ENCODE peak calls at places on chromosomes 13 and 19, in five cellular contexts. S is mesendoderm, C is psoas muscle, M is stomach, V is Peyer's patch. X is an unnamed sample.
A peak's percentile ranks its signal among the peaks of the same experiment; 100 is the strongest.

GRCh38 chr19:45767881-45768643 is 990 bp downstream of the SIX5 start:
- DNase-seq in S (peak; percentile 80), C (peak; percentile 88), M (peak; percentile 70), V (peak; percentile 72), X (no peak)

GRCh38 chr13:40963927-40964326 is 55.2 kb downstream of the ELF1 start:
- DNase-seq in S (peak; percentile 13), C (no peak), M (no peak), V (no peak), X (no peak)

GRCh38 chr13:98123176-98123575 is 19.7 kb upstream of the FARP1 start:
- DNase-seq in S (no peak), C (no peak), M (no peak), V (no peak), X (no peak)

GRCh38 chr19:708154-709141 is at the start of gene PALM:
- DNase-seq in S (peak; percentile 34), C (no peak), M (peak; percentile 29), V (no peak), X (no peak)

GRCh38 chr13:109700176-109700575 is 86.2 kb downstream of the IRS2 start:
- DNase-seq in S (peak; percentile 58), C (peak; percentile 78), M (peak; percentile 75), V (peak; percentile 87), X (peak; percentile 82)

GRCh38 chr19:49862411-49863253 is 4.7 kb downstream of the PNKP start:
- DNase-seq in S (peak; percentile 90), C (peak; percentile 61), M (no peak), V (no peak), X (no peak)

GRCh38 chr13:39052944-39053343 is 14.7 kb downstream of the NHLRC3 start:
- DNase-seq in S (no peak), C (no peak), M (no peak), V (no peak), X (no peak)

GRCh38 chr13:25821761-25822160 is 230.1 kb downstream of the SHISA2 start:
- DNase-seq in S (no peak), C (no peak), M (no peak), V (no peak), X (no peak)

GRCh38 chr19:1112254-1113208 is 8.7 kb downstream of the GPX4 start:
- DNase-seq in S (peak; percentile 54), C (peak; percentile 81), M (peak; percentile 91), V (peak; percentile 86), X (no peak)

GRCh38 chr19:15466851-15467733 is 2.7 kb upstream of the RASAL3 start:
- DNase-seq in S (no peak), C (no peak), M (no peak), V (peak; percentile 67), X (no peak)

GRCh38 chr19:27672309-27673047 is 1540.5 kb downstream of the UQCRFS1 start:
- DNase-seq in S (no peak), C (peak; percentile 51), M (peak; percentile 15), V (no peak), X (no peak)

GRCh38 chr13:94481966-94482365 is 2.5 kb upstream of the DCT start:
- DNase-seq in S (no peak), C (peak; percentile 59), M (no peak), V (no peak), X (peak; percentile 79)

GRCh38 chr19:45768644-45769053 is 403 bp downstream of the SIX5 start:
- DNase-seq in S (peak; percentile 60), C (peak; percentile 78), M (peak; percentile 54), V (no peak), X (no peak)

GRCh38 chr19:50046649-50047503 is 21.1 kb downstream of the ZNF473 start:
- DNase-seq in S (peak; percentile 57), C (peak; percentile 65), M (peak; percentile 29), V (peak; percentile 69), X (no peak)

GRCh38 chr13:101204270-101205011 is 211.9 kb downstream of the NALCN start:
- DNase-seq in S (no peak), C (no peak), M (no peak), V (no peak), X (no peak)

DNA sequence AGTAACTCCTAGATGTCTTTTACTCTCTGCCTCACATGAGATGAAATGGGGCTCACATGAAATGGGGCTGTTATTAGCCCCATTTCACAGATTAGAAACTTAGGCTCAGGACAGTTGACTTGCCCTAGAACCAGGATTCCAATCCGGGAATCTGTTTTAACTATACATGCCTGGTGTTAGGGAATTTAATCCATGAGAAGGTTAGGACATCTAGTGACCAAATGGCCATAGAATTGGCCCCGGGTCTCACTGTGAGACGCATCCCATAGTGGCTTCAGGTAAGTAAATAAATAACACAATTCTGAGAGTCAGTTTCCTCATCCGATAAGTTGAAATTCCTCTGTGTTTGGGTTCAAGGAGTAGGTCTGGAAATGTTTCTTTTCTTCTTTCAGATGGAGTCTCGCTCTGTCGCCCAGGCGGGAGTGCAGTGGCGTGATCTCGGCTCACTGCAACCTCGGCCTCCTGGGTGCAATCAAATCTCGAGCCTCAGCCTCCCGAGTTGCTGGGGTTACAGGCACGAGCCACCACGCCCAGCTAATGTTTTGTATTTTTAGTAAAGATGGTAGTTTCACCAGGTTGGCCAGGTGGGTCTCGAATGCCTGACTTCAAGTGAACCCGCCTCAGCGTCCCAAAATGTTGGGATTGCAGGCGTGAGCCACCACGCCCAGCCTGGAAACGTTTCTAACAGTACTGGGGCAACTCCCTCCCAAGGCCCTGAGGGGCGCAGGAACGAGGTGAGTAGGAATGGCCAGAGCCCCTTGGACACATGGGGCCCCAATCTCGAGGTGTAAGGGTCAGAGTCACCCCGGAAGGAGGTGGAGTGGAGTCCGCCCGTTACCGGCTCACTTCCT is 1.2 kb upstream of the ZNF574 start:
- DNase-seq in S (no peak), C (no peak), M (no peak), V (peak; percentile 58), X (no peak)
- H3K4me3 ChIP-seq in S (peak overlapping the region; percentile 79), C (peak overlapping the region; percentile 92), M (peak overlapping the region; percentile 89), V (peak overlapping the region; percentile 99), X (peak overlapping the region; percentile 68)

DNA sequence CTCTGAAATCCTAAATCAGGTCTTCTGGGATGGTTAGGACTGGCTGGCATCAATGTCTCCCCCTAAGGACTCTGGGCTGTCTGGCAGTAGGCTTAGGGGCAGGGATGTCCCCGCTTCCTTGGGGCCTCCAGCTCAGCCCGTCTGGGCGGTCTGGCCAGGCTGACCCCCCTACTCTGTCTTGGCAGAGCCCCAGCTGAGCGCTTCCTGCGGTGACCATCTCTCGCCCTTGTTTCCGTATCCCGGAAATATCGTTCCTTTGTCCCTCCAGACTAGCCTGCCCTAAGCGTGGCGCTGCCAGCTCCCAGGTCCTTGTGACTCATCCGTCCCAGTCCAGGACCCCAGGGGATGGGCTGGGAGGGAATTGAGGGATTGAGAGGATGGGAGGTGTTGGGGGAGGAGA is 11.3 kb downstream of the GTPBP3 start:
- DNase-seq in S (peak; percentile 91), C (peak; percentile 85), M (no peak), V (no peak), X (no peak)
- H3K4me3 ChIP-seq in S (no peak overlapping the region), C (no peak overlapping the region), M (no peak overlapping the region), V (no peak overlapping the region), X (no peak overlapping the region)

DNA sequence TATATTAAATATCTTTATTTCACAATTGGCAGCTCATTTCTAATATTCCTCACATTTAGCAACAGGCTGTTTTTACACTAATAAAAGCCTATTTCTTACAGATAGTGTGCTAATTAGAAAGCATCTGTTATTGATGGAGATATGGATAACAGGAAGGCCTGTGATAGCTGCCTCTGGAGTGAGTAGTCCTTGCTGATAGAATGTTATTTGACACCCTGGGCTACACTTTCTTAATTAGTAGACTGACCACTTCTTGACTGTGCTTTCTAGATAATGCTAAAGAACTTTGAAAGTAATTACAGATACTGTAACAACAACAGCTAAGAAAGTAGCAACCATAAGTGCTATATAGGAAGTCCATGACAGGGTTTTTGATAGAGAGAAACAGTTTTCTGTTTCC is 554.3 kb downstream of the DIAPH3 start:
- DNase-seq in S (peak; percentile 73), C (no peak), M (no peak), V (no peak), X (no peak)
- H3K4me3 ChIP-seq in S (no peak overlapping the region), C (no peak overlapping the region), M (no peak overlapping the region), V (no peak overlapping the region), X (no peak overlapping the region)

DNA sequence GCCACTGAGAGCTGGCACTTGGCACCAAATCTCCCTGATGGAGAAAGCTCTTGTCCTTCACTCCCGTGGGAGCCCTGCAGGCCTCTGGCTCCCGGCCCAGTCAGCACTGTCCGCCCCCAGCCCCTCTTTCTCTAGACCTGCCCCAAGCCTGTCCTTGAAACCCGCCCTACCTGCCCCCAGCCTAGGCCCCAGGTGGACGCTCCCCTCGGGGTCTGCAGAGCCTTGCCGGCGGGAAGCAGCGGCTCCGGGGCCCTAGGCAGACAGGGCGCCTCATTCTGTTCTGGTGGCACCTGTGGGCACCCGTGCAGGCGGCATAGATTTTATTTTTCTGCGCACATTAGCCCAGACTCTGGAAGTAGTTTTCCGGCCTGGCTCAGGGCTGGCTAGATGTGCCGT is 17.6 kb downstream of the IL17D start:
- DNase-seq in S (no peak), C (no peak), M (no peak), V (no peak), X (no peak)
- H3K4me3 ChIP-seq in S (no peak overlapping the region), C (peak overlapping the region; percentile 67), M (peak overlapping the region; percentile 46), V (no peak overlapping the region), X (no peak overlapping the region)

GRCh38 chr13:114065926-114066774 is 66.3 kb downstream of the RASA3 start:
- DNase-seq in S (no peak), C (no peak), M (no peak), V (peak; percentile 80), X (no peak)

GRCh38 chr13:114067886-114068722 is 64.3 kb downstream of the RASA3 start:
- DNase-seq in S (no peak), C (peak; percentile 46), M (no peak), V (peak; percentile 84), X (no peak)

GRCh38 chr13:114068723-114069322 is 63.6 kb downstream of the RASA3 start:
- DNase-seq in S (peak; percentile 81), C (peak; percentile 58), M (no peak), V (peak; percentile 51), X (peak; percentile 42)

GRCh38 chr13:114066956-114067355 is 65.5 kb downstream of the RASA3 start:
- DNase-seq in S (no peak), C (no peak), M (no peak), V (no peak), X (no peak)

GRCh38 chr13:114067381-114067885 is 65.0 kb downstream of the RASA3 start:
- DNase-seq in S (no peak), C (no peak), M (no peak), V (no peak), X (peak; percentile 48)
- H3K4me3 ChIP-seq in S (no peak overlapping the region), C (no peak overlapping the region), M (no peak overlapping the region), V (peak overlapping the region; percentile 22), X (no peak overlapping the region)